ENCODE peak calls at places on chromosomes 11 and 22, in five cellular contexts. E is RCC 7860; F is activated CD8-positive, alpha-beta T cell treated with anti-CD3 and anti-CD28 coated beads, Interleukin-2, amount 10 ng/mL, durations not matched to agents 7 days and 5 days; W is NAMALWA; L is dorsolateral prefrontal cortex. Q is an unnamed sample.

GRCh38 chr22:30208631-30209603 is 37.6 kb downstream of the LIF start:
- DNase-seq in L (no peak), W (no peak), F (no peak), E (peak; percentile 82), Q (no peak)

GRCh38 chr11:63251312-63251711 is 7.9 kb upstream of the SLC22A25 start:
- DNase-seq in L (no peak), F (no peak), W (no peak), E (no peak), Q (no peak)

GRCh38 chr11:46684364-46684763 is 16.1 kb downstream of the ARHGAP1 start:
- DNase-seq in E (no peak), F (no peak), L (no peak), W (no peak), Q (no peak)

GRCh38 chr11:88281317-88281712 is 56.2 kb downstream of the CTSC start:
- DNase-seq in E (no peak), F (no peak), L (no peak), W (no peak), Q (no peak)

GRCh38 chr22:31425331-31426050 is 26.1 kb downstream of the DRG1 start:
- DNase-seq in F (no peak), W (no peak), L (no peak), E (no peak), Q (no peak)

GRCh38 chr11:10564692-10565318 is 3.7 kb downstream of the LYVE1 start:
- DNase-seq in E (no peak), W (no peak), F (no peak), L (no peak), Q (no peak)

GRCh38 chr11:131687291-131688055 is 317.1 kb downstream of the NTM start:
- DNase-seq in E (no peak), L (no peak), W (no peak), F (peak; percentile 5), Q (no peak)

GRCh38 chr11:113114452-113115027 is 153.3 kb downstream of the NCAM1 start:
- DNase-seq in F (peak; percentile 21), L (peak; percentile 77), W (peak; percentile 32), E (peak; percentile 15), Q (no peak)

GRCh38 chr11:95922536-95923440 is 1.1 kb downstream of the MTMR2 start:
- DNase-seq in W (peak; percentile 32), L (no peak), E (peak; percentile 8), F (no peak), Q (no peak)

GRCh38 chr11:32168924-32169323 is 78.0 kb downstream of the RCN1 start:
- DNase-seq in W (no peak), E (no peak), L (no peak), F (no peak), Q (no peak)

GRCh38 chr22:29727248-29727551 is 7.4 kb downstream of the CABP7 start:
- DNase-seq in L (no peak), E (peak; percentile 5), F (peak; percentile 40), W (peak; percentile 45), Q (no peak)

GRCh38 chr11:93188726-93189125 is 9.1 kb downstream of the SLC36A4 start:
- DNase-seq in F (no peak), W (no peak), L (no peak), E (no peak), Q (no peak)

GRCh38 chr11:44006882-44007495 is 40.8 kb upstream of the ACCSL start:
- DNase-seq in W (no peak), F (no peak), E (no peak), L (no peak), Q (no peak)

GRCh38 chr11:6431861-6432260 is 8.9 kb downstream of the HPX start:
- DNase-seq in E (peak; percentile 85), W (no peak), L (no peak), F (no peak), Q (no peak)

GRCh38 chr11:118907051-118907748 is 18.5 kb downstream of the BCL9L start:
- DNase-seq in F (peak; percentile 91), W (peak; percentile 89), E (peak; percentile 46), L (peak; percentile 81), Q (peak; percentile 83)

GRCh38 chr11:37108436-37109204 is 510.6 kb upstream of the RAG2 start:
- DNase-seq in E (no peak), L (no peak), W (no peak), F (no peak), Q (no peak)

GRCh38 chr22:45645150-45645525 is 26.5 kb upstream of the ATXN10 start:
- DNase-seq in F (no peak), W (no peak), L (no peak), E (no peak), Q (no peak)

GRCh38 chr11:76008474-76008873 is 193.5 kb downstream of the UVRAG start:
- DNase-seq in E (peak; percentile 4), W (no peak), F (no peak), L (no peak), Q (no peak)

GRCh38 chr22:28951969-28952521 is 68.7 kb downstream of the ZNRF3 start:
- DNase-seq in W (no peak), F (no peak), E (no peak), L (no peak), Q (no peak)

GRCh38 chr11:122737951-122738693 is 82.6 kb downstream of the UBASH3B start:
- DNase-seq in F (no peak), L (no peak), W (no peak), E (no peak), Q (no peak)

GRCh38 chr22:20611418-20611817 is 104.0 kb downstream of the MED15 start:
- DNase-seq in L (no peak), W (no peak), F (no peak), E (no peak), Q (no peak)

GRCh38 chr22:41369089-41369745 is 12.5 kb upstream of the TEF start:
- DNase-seq in E (no peak), F (no peak), L (peak; percentile 58), W (peak; percentile 21), Q (no peak)

GRCh38 chr22:31139866-31140716 is at the start of gene PLA2G3:
- DNase-seq in F (no peak), W (no peak), E (no peak), L (no peak), Q (no peak)

GRCh38 chr11:61049854-61050253 is 52.4 kb upstream of the CD5 start:
- DNase-seq in L (no peak), W (no peak), F (no peak), E (no peak), Q (no peak)

GRCh38 chr22:37633082-37633692 is 6.3 kb upstream of the SH3BP1 start:
- DNase-seq in L (no peak), E (no peak), F (peak; percentile 78), W (peak; percentile 53), Q (no peak)

GRCh38 chr11:130141561-130142341 is 17.8 kb upstream of the ST14 start:
- DNase-seq in W (no peak), E (no peak), F (no peak), L (no peak), Q (no peak)